ENCODE peak calls at places on chromosomes 6 and 20, in four cellular contexts. A is K562, X is spleen, O is HL-60. L is an unnamed sample.

GRCh38 chr6:32973144-32973854 is 4.9 kb downstream of the BRD2 start:
- DNase-seq in A (peak; percentile 49), X (no peak), O (no peak), L (no peak)

GRCh38 chr6:18317850-18318249 is 53.5 kb upstream of the DEK start:
- DNase-seq in A (no peak), X (no peak), O (no peak), L (no peak)

GRCh38 chr6:18680842-18681241 is 293.7 kb downstream of the RNF144B start:
- DNase-seq in A (no peak), X (no peak), O (no peak), L (no peak)

GRCh38 chr6:111852704-111853103 is 20.5 kb downstream of the FYN start:
- DNase-seq in A (no peak), X (no peak), O (no peak), L (no peak)

GRCh38 chr20:914727-915498 is 1.2 kb downstream of the ANGPT4 start:
- DNase-seq in A (no peak), X (no peak), O (peak; percentile 6), L (no peak)

GRCh38 chr6:3561745-3562144 is 104.9 kb upstream of the SLC22A23 start:
- DNase-seq in A (no peak), X (no peak), O (no peak), L (no peak)

GRCh38 chr6:105091140-105091829 is 88.5 kb downstream of the POPDC3 start:
- DNase-seq in A (no peak), X (no peak), O (no peak), L (no peak)

GRCh38 chr6:87926687-87927086 is 121.0 kb upstream of the SPACA1 start:
- DNase-seq in A (no peak), X (no peak), O (no peak), L (no peak)

GRCh38 chr6:168028181-168028580 is 30.7 kb downstream of the KIF25 start:
- DNase-seq in A (no peak), X (no peak), O (no peak), L (no peak)

GRCh38 chr20:50038574-50038991 is 55.8 kb downstream of the SNAI1 start:
- DNase-seq in A (no peak), X (no peak), O (no peak), L (no peak)

GRCh38 chr6:7432391-7433207 is 43.0 kb downstream of the RIOK1 start:
- DNase-seq in A (no peak), X (no peak), O (no peak), L (no peak)

GRCh38 chr20:37339208-37339607 is 6.7 kb upstream of the SRC start:
- DNase-seq in A (no peak), X (no peak), O (no peak), L (no peak)

GRCh38 chr20:55561259-55561658 is 444.1 kb downstream of the CBLN4 start:
- DNase-seq in A (no peak), X (no peak), O (no peak), L (no peak)

GRCh38 chr6:53573299-53573698 is 28.4 kb upstream of the GCLC start:
- DNase-seq in A (peak; percentile 46), X (no peak), O (no peak), L (no peak)

DNA sequence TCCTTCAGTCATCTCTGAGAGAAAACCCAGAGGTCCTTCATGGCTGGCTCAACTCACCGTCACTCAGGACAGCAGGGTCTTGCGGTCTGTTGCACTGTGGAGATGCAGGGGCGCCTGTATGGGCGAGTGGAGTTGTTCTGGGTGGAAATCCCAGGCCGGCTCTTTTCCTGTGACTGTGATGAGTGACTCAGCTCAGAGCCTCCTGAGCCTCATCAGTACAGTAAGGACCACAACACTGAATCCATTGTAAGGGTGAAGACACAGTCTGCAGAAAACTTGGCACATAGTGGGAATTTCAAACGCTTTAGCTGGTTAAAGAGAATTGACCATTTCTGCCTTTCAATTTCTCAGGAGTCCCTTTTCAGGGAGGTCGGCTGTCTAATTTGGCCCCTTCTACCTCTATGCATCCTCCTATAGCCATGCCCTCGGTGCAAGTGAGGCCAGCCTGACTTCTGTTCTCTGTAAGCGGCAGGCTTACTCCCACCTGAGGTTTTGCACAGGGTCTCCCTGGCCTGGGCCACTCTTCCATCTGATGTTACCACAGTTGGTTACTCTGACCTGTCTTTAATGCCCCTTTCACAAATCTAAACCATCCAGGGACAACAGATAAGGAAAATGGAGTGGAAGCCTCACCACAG is 35.5 kb upstream of the TBXT start:
- DNase-seq in A (no peak), X (no peak), O (no peak), L (no peak)
- H3K27ac ChIP-seq in A (no peak overlapping the region), X (no peak overlapping the region), O (no peak overlapping the region), L (no peak overlapping the region)

GRCh38 chr6:46510656-46511055 is 19.4 kb upstream of the RCAN2 start:
- DNase-seq in A (no peak), X (no peak), O (no peak), L (no peak)
- TF ChIP-seq POLR2AphosphoS5 in A (no peak), X (no peak), O (no peak), L (no peak)

DNA sequence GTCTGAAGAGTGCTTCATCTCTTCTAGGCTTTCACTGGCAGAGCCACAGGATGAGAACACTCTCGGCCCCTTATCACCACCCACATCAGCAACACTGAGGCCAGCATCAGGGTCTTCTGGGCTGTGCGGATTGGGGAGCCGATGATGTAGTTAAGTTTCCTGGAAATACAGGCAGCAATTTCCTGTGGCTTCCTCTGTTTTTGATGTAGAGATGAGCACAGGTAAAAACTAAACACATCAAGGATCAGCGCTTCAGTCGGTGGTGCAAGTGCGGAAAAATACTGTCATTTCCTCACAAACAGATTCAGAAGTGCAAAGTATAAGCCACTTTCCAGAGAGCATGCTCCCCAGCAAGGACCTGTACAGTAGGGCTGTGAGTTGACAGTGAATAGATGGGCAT is 62.6 kb downstream of the BACH2 start:
- DNase-seq in A (no peak), X (no peak), O (no peak), L (no peak)
- H3K27ac ChIP-seq in A (no peak overlapping the region), X (peak overlapping the region; percentile 10), O (no peak overlapping the region), L (no peak overlapping the region)

GRCh38 chr6:51657491-51657890 is 429.9 kb downstream of the PKHD1 start:
- DNase-seq in A (no peak), X (no peak), O (no peak), L (no peak)
- TF ChIP-seq POLR2AphosphoS5 in A (no peak), X (no peak), O (no peak), L (no peak)

DNA sequence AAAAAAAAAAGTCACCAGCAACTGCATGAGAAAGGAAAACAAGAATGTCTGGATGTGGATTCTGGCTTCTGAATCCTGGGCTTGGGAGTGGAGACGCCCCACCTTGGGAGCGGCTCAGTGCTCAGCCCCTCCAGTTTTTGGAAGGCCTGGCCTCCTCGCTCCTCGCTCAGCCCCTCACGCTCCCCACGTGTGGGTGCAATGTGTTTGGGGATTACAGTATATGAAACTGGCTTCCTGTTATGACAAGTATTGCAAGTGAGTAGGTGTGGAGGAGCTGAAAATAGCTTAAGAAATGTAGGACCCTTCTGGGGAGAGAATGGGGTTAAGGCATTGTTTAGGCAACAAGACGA is 67.0 kb downstream of the ADTRP start:
- DNase-seq in A (no peak), X (no peak), O (no peak), L (no peak)
- H3K27ac ChIP-seq in A (no peak overlapping the region), X (no peak overlapping the region), O (peak overlapping the region; percentile 34), L (no peak overlapping the region)